ENCODE peak calls at places on chromosomes 11 and 22, in nine cellular contexts. One of them, this sample, is unnamed.

GRCh38 chr11:69541001-69541285 is 59.5 kb downstream of the LINC01488 start:
- DNase-seq in tibial nerve: no peak
- DNase-seq in colonic mucosa: no peak
- DNase-seq in naive thymus-derived CD4-positive, alpha-beta T cell: no peak
- DNase-seq in GM13976: no peak
- DNase-seq in suprapubic skin: no peak
- DNase-seq in stimulated activated CD8-positive, alpha-beta memory T cell treated with anti-CD3 and anti-CD28 coated beads, Interleukin-15, amount 100 ng/mL, for 1 hour: no peak
- DNase-seq in activated T-cell treated with anti-CD3 and anti-CD28 coated beads, Interleukin-2, amount 50 U/mL, for 4 hours: no peak
- DNase-seq in B cell: no peak
- DNase-seq in this sample: no peak

GRCh38 chr22:35987487-35987886 is 41.1 kb downstream of the RBFOX2 start:
- DNase-seq in suprapubic skin: no peak
- DNase-seq in GM13976: no peak
- DNase-seq in tibial nerve: no peak
- DNase-seq in B cell: no peak
- DNase-seq in naive thymus-derived CD4-positive, alpha-beta T cell: no peak
- DNase-seq in activated T-cell treated with anti-CD3 and anti-CD28 coated beads, Interleukin-2, amount 50 U/mL, for 4 hours: no peak
- DNase-seq in colonic mucosa: no peak
- DNase-seq in stimulated activated CD8-positive, alpha-beta memory T cell treated with anti-CD3 and anti-CD28 coated beads, Interleukin-15, amount 100 ng/mL, for 1 hour: no peak
- DNase-seq in this sample: no peak

GRCh38 chr11:133619973-133620372 is 87.7 kb upstream of the OPCML start:
- DNase-seq in naive thymus-derived CD4-positive, alpha-beta T cell: no peak
- DNase-seq in colonic mucosa: no peak
- DNase-seq in activated T-cell treated with anti-CD3 and anti-CD28 coated beads, Interleukin-2, amount 50 U/mL, for 4 hours: no peak
- DNase-seq in B cell: no peak
- DNase-seq in suprapubic skin: no peak
- DNase-seq in tibial nerve: no peak
- DNase-seq in GM13976: no peak
- DNase-seq in stimulated activated CD8-positive, alpha-beta memory T cell treated with anti-CD3 and anti-CD28 coated beads, Interleukin-15, amount 100 ng/mL, for 1 hour: no peak
- DNase-seq in this sample: no peak

GRCh38 chr11:46942172-46942571 is 5.6 kb downstream of the CSTPP1 start:
- DNase-seq in activated T-cell treated with anti-CD3 and anti-CD28 coated beads, Interleukin-2, amount 50 U/mL, for 4 hours: no peak
- DNase-seq in colonic mucosa: peak
- DNase-seq in GM13976: no peak
- DNase-seq in naive thymus-derived CD4-positive, alpha-beta T cell: no peak
- DNase-seq in suprapubic skin: no peak
- DNase-seq in B cell: no peak
- DNase-seq in tibial nerve: no peak
- DNase-seq in stimulated activated CD8-positive, alpha-beta memory T cell treated with anti-CD3 and anti-CD28 coated beads, Interleukin-15, amount 100 ng/mL, for 1 hour: no peak
- DNase-seq in this sample: no peak

GRCh38 chr22:50701428-50702154 is 29.0 kb downstream of the SHANK3 start:
- DNase-seq in suprapubic skin: no peak
- DNase-seq in naive thymus-derived CD4-positive, alpha-beta T cell: no peak
- DNase-seq in B cell: no peak
- DNase-seq in tibial nerve: no peak
- DNase-seq in activated T-cell treated with anti-CD3 and anti-CD28 coated beads, Interleukin-2, amount 50 U/mL, for 4 hours: no peak
- DNase-seq in colonic mucosa: no peak
- DNase-seq in GM13976: no peak
- DNase-seq in stimulated activated CD8-positive, alpha-beta memory T cell treated with anti-CD3 and anti-CD28 coated beads, Interleukin-15, amount 100 ng/mL, for 1 hour: no peak
- DNase-seq in this sample: peak

GRCh38 chr11:102237096-102237735 is 80.1 kb upstream of the BIRC3 start:
- DNase-seq in stimulated activated CD8-positive, alpha-beta memory T cell treated with anti-CD3 and anti-CD28 coated beads, Interleukin-15, amount 100 ng/mL, for 1 hour: no peak
- DNase-seq in naive thymus-derived CD4-positive, alpha-beta T cell: no peak
- DNase-seq in colonic mucosa: no peak
- DNase-seq in GM13976: no peak
- DNase-seq in activated T-cell treated with anti-CD3 and anti-CD28 coated beads, Interleukin-2, amount 50 U/mL, for 4 hours: no peak
- DNase-seq in B cell: no peak
- DNase-seq in tibial nerve: no peak
- DNase-seq in suprapubic skin: no peak
- DNase-seq in this sample: no peak

GRCh38 chr11:16846305-16846704 is 107.9 kb downstream of the C11orf58 start:
- DNase-seq in tibial nerve: no peak
- DNase-seq in GM13976: no peak
- DNase-seq in naive thymus-derived CD4-positive, alpha-beta T cell: no peak
- DNase-seq in suprapubic skin: no peak
- DNase-seq in B cell: no peak
- DNase-seq in colonic mucosa: no peak
- DNase-seq in stimulated activated CD8-positive, alpha-beta memory T cell treated with anti-CD3 and anti-CD28 coated beads, Interleukin-15, amount 100 ng/mL, for 1 hour: no peak
- DNase-seq in activated T-cell treated with anti-CD3 and anti-CD28 coated beads, Interleukin-2, amount 50 U/mL, for 4 hours: no peak
- DNase-seq in this sample: no peak

GRCh38 chr11:128279861-128280260 is 307.5 kb downstream of the ETS1 start:
- DNase-seq in naive thymus-derived CD4-positive, alpha-beta T cell: no peak
- DNase-seq in colonic mucosa: no peak
- DNase-seq in stimulated activated CD8-positive, alpha-beta memory T cell treated with anti-CD3 and anti-CD28 coated beads, Interleukin-15, amount 100 ng/mL, for 1 hour: no peak
- DNase-seq in activated T-cell treated with anti-CD3 and anti-CD28 coated beads, Interleukin-2, amount 50 U/mL, for 4 hours: no peak
- DNase-seq in B cell: no peak
- DNase-seq in GM13976: no peak
- DNase-seq in tibial nerve: no peak
- DNase-seq in suprapubic skin: no peak
- DNase-seq in this sample: no peak

GRCh38 chr11:7546324-7546791 is 32.6 kb downstream of the PPFIBP2 start:
- DNase-seq in suprapubic skin: no peak
- DNase-seq in tibial nerve: no peak
- DNase-seq in B cell: no peak
- DNase-seq in colonic mucosa: no peak
- DNase-seq in stimulated activated CD8-positive, alpha-beta memory T cell treated with anti-CD3 and anti-CD28 coated beads, Interleukin-15, amount 100 ng/mL, for 1 hour: no peak
- DNase-seq in naive thymus-derived CD4-positive, alpha-beta T cell: no peak
- DNase-seq in activated T-cell treated with anti-CD3 and anti-CD28 coated beads, Interleukin-2, amount 50 U/mL, for 4 hours: no peak
- DNase-seq in GM13976: no peak
- DNase-seq in this sample: no peak

GRCh38 chr11:86510097-86510496 is 135.4 kb downstream of the CCDC81 start:
- DNase-seq in activated T-cell treated with anti-CD3 and anti-CD28 coated beads, Interleukin-2, amount 50 U/mL, for 4 hours: no peak
- DNase-seq in tibial nerve: no peak
- DNase-seq in stimulated activated CD8-positive, alpha-beta memory T cell treated with anti-CD3 and anti-CD28 coated beads, Interleukin-15, amount 100 ng/mL, for 1 hour: no peak
- DNase-seq in suprapubic skin: no peak
- DNase-seq in B cell: no peak
- DNase-seq in colonic mucosa: peak
- DNase-seq in naive thymus-derived CD4-positive, alpha-beta T cell: no peak
- DNase-seq in GM13976: no peak
- DNase-seq in this sample: no peak

This sample was measured in WTC11.